ENCODE peak calls at places on chromosomes 13 and 19, in nine cellular contexts. P is K562, Y is Calu3, D is mucosa of descending colon, M is cardiac muscle cell, U is lower leg skin, S is HEK293T, L is T-helper 1 cell, O is progenitor cell of endocrine pancreas. A is an unnamed sample.

GRCh38 chr13:98549728-98550317 is 27.1 kb downstream of the STK24 start:
- DNase-seq in P (no peak), Y (no peak), D (no peak), M (no peak), U (no peak), S (no peak), L (peak; percentile 43), O (no peak), A (no peak)

GRCh38 chr19:50836543-50837195 is 3.3 kb upstream of the KLK15 start:
- DNase-seq in P (no peak), Y (no peak), D (no peak), M (no peak), U (no peak), S (no peak), L (no peak), O (no peak), A (no peak)

GRCh38 chr19:16445238-16446107 is 26.3 kb downstream of the EPS15L1 start:
- DNase-seq in P (no peak), Y (no peak), D (no peak), M (no peak), U (no peak), S (no peak), L (no peak), O (no peak), A (no peak)

GRCh38 chr13:100423375-100423774 is 165.2 kb downstream of the GGACT start:
- DNase-seq in P (no peak), Y (no peak), D (no peak), M (peak; percentile 31), U (no peak), S (no peak), L (peak; percentile 50), O (no peak), A (no peak)

GRCh38 chr13:98309569-98310335 is 132.7 kb upstream of the RNF113B start:
- DNase-seq in P (no peak), Y (no peak), D (no peak), M (no peak), U (no peak), S (no peak), L (no peak), O (no peak), A (no peak)

GRCh38 chr13:40204246-40204645 is 462.2 kb downstream of the FOXO1 start:
- DNase-seq in P (no peak), Y (no peak), D (no peak), M (no peak), U (no peak), S (no peak), L (no peak), O (no peak), A (no peak)

GRCh38 chr13:47287291-47287751 is 390.5 kb upstream of the HTR2A start:
- DNase-seq in P (no peak), Y (peak; percentile 3), D (no peak), M (no peak), U (no peak), S (no peak), L (no peak), O (no peak), A (no peak)

GRCh38 chr19:20154636-20155035 is 12.4 kb upstream of the ZNF486 start:
- DNase-seq in P (no peak), Y (no peak), D (no peak), M (no peak), U (no peak), S (no peak), L (no peak), O (no peak), A (no peak)

GRCh38 chr19:8338835-8339234 is 4.2 kb downstream of the KANK3 start:
- DNase-seq in P (no peak), Y (no peak), D (no peak), M (no peak), U (no peak), S (no peak), L (no peak), O (no peak), A (no peak)

GRCh38 chr19:3358919-3359849 is 7.2 kb upstream of the NFIC start:
- DNase-seq in P (peak; percentile 94), Y (peak; percentile 37), D (peak; percentile 82), M (peak; percentile 72), U (peak; percentile 92), S (peak; percentile 66), L (peak; percentile 59), O (no peak), A (no peak)

GRCh38 chr19:42117076-42117475 is 15.2 kb downstream of the POU2F2 start:
- DNase-seq in P (no peak), Y (no peak), D (no peak), M (no peak), U (no peak), S (no peak), L (no peak), O (no peak), A (no peak)

GRCh38 chr13:99432637-99433542 is 68.4 kb upstream of the TM9SF2 start:
- DNase-seq in P (no peak), Y (no peak), D (peak; percentile 79), M (peak; percentile 60), U (peak; percentile 97), S (no peak), L (peak; percentile 82), O (no peak), A (no peak)

GRCh38 chr13:41668130-41668757 is 210.9 kb downstream of the RGCC start:
- DNase-seq in P (peak; percentile 45), Y (peak; percentile 39), D (no peak), M (peak; percentile 97), U (peak; percentile 82), S (peak; percentile 69), L (peak; percentile 73), O (peak; percentile 15), A (peak; percentile 57)

GRCh38 chr13:19181621-19182485 is at the start of gene TUBA3C:
- DNase-seq in P (peak; percentile 44), Y (no peak), D (no peak), M (no peak), U (peak; percentile 82), S (no peak), L (no peak), O (no peak), A (no peak)

GRCh38 chr13:110118106-110118505 is 188.9 kb downstream of the COL4A1 start:
- DNase-seq in P (no peak), Y (no peak), D (no peak), M (no peak), U (peak; percentile 75), S (no peak), L (no peak), O (no peak), A (no peak)

GRCh38 chr19:27750697-27751391 is 1462.1 kb downstream of the UQCRFS1 start:
- DNase-seq in P (no peak), Y (no peak), D (no peak), M (no peak), U (peak; percentile 18), S (no peak), L (no peak), O (no peak), A (no peak)

GRCh38 chr13:81916471-81916870 is 1575.5 kb upstream of the SPRY2 start:
- DNase-seq in P (no peak), Y (no peak), D (no peak), M (no peak), U (no peak), S (no peak), L (no peak), O (no peak), A (no peak)

GRCh38 chr13:50485979-50486935 is 357.2 kb downstream of the DLEU7 start:
- DNase-seq in P (no peak), Y (no peak), D (no peak), M (peak; percentile 71), U (no peak), S (no peak), L (no peak), O (no peak), A (no peak)

GRCh38 chr19:17615889-17616685 is 60.6 kb downstream of the COLGALT1 start:
- DNase-seq in P (peak; percentile 43), Y (no peak), D (peak; percentile 19), M (peak; percentile 19), U (no peak), S (no peak), L (no peak), O (no peak), A (no peak)

GRCh38 chr13:45781553-45782326 is 69.8 kb downstream of the SIAH3 start:
- DNase-seq in P (no peak), Y (peak; percentile 5), D (peak; percentile 68), M (peak; percentile 3), U (peak; percentile 81), S (peak; percentile 35), L (no peak), O (no peak), A (no peak)

GRCh38 chr13:42486711-42487198 is 87.2 kb upstream of the TNFSF11 start:
- DNase-seq in P (no peak), Y (peak; percentile 18), D (no peak), M (peak; percentile 82), U (no peak), S (no peak), L (no peak), O (no peak), A (no peak)

A was measured in HuH-7.